ENCODE peak calls at places on chromosomes 2 and 18, in ten cellular contexts. M is uterus, D is upper lobe of right lung, C is right atrium auricular region, W is GM23338, I is right cardiac atrium, F is stomach, Q is hepatocyte, R is astrocyte of the cerebellum, K is fibroblast of lung. J is an unnamed sample.

GRCh38 chr2:127025357-127026062 is 81.4 kb downstream of the BIN1 start:
- DNase-seq in M (peak; percentile 70), D (peak; percentile 91), C (peak; percentile 87), W (peak; percentile 90), I (peak; percentile 77), F (peak; percentile 55), Q (peak; percentile 83), R (peak; percentile 37), K (peak; percentile 83), J (peak; percentile 24)

GRCh38 chr2:15665067-15665942 is 73.6 kb downstream of the DDX1 start:
- DNase-seq in M (no peak), D (no peak), C (no peak), W (peak; percentile 39), I (no peak), F (no peak), Q (peak; percentile 47), R (no peak), K (no peak), J (no peak)

GRCh38 chr2:97996679-97997078 is 931 bp upstream of the TMEM131 start:
- DNase-seq in M (peak; percentile 18), D (peak; percentile 59), C (no peak), W (peak; percentile 4), I (no peak), F (no peak), Q (no peak), R (no peak), K (no peak), J (no peak)

GRCh38 chr18:36544036-36544725 is 246.7 kb downstream of the FHOD3 start:
- DNase-seq in M (no peak), D (no peak), C (no peak), W (no peak), I (no peak), F (no peak), Q (no peak), R (peak; percentile 24), K (no peak), J (no peak)

GRCh38 chr2:70002241-70002896 is 40.9 kb upstream of the ASPRV1 start:
- DNase-seq in M (no peak), D (no peak), C (no peak), W (no peak), I (no peak), F (peak; percentile 23), Q (no peak), R (no peak), K (no peak), J (no peak)

GRCh38 chr2:109258905-109259540 is 130.0 kb downstream of the SH3RF3 start:
- DNase-seq in M (peak; percentile 8), D (peak; percentile 45), C (no peak), W (no peak), I (no peak), F (no peak), Q (no peak), R (no peak), K (no peak), J (no peak)

GRCh38 chr2:126652323-126652891 is 3.6 kb upstream of the GYPC start:
- DNase-seq in M (no peak), D (no peak), C (no peak), W (no peak), I (no peak), F (no peak), Q (no peak), R (no peak), K (no peak), J (no peak)

GRCh38 chr2:197176457-197176964 is 134.1 kb downstream of the ANKRD44 start:
- DNase-seq in M (no peak), D (no peak), C (no peak), W (no peak), I (no peak), F (no peak), Q (no peak), R (no peak), K (no peak), J (no peak)

GRCh38 chr2:120344214-120344990 is 1.5 kb upstream of the INHBB start:
- DNase-seq in M (no peak), D (no peak), C (no peak), W (peak; percentile 40), I (peak; percentile 50), F (no peak), Q (peak; percentile 70), R (no peak), K (no peak), J (no peak)

GRCh38 chr2:120624056-120624737 is 111.5 kb upstream of the GLI2 start:
- DNase-seq in M (no peak), D (peak; percentile 50), C (no peak), W (no peak), I (no peak), F (no peak), Q (no peak), R (no peak), K (no peak), J (no peak)

GRCh38 chr2:60079562-60079961 is 473.9 kb downstream of the BCL11A start:
- DNase-seq in M (no peak), D (no peak), C (no peak), W (no peak), I (no peak), F (no peak), Q (no peak), R (no peak), K (no peak), J (no peak)

GRCh38 chr2:3618367-3618766 is 23.5 kb downstream of the COLEC11 start:
- DNase-seq in M (no peak), D (no peak), C (no peak), W (no peak), I (no peak), F (no peak), Q (no peak), R (no peak), K (no peak), J (no peak)

GRCh38 chr2:58376592-58376991 is 135.5 kb upstream of the FANCL start:
- DNase-seq in M (no peak), D (no peak), C (no peak), W (no peak), I (no peak), F (no peak), Q (no peak), R (no peak), K (no peak), J (no peak)

GRCh38 chr2:204492417-204492816 is 52.9 kb upstream of the PARD3B start:
- DNase-seq in M (no peak), D (no peak), C (no peak), W (no peak), I (no peak), F (no peak), Q (no peak), R (no peak), K (no peak), J (no peak)

GRCh38 chr18:50696929-50697328 is 122.9 kb downstream of the MRO start:
- DNase-seq in M (no peak), D (no peak), C (no peak), W (peak; percentile 13), I (no peak), F (no peak), Q (no peak), R (no peak), K (no peak), J (no peak)

GRCh38 chr2:234243871-234244565 is 193.5 kb downstream of the SPP2 start:
- DNase-seq in M (no peak), D (no peak), C (no peak), W (no peak), I (no peak), F (no peak), Q (no peak), R (peak; percentile 53), K (peak; percentile 38), J (no peak)

GRCh38 chr2:144354953-144355352 is 165.0 kb downstream of the ZEB2 start:
- DNase-seq in M (no peak), D (no peak), C (no peak), W (no peak), I (no peak), F (no peak), Q (no peak), R (no peak), K (peak; percentile 65), J (no peak)

DNA sequence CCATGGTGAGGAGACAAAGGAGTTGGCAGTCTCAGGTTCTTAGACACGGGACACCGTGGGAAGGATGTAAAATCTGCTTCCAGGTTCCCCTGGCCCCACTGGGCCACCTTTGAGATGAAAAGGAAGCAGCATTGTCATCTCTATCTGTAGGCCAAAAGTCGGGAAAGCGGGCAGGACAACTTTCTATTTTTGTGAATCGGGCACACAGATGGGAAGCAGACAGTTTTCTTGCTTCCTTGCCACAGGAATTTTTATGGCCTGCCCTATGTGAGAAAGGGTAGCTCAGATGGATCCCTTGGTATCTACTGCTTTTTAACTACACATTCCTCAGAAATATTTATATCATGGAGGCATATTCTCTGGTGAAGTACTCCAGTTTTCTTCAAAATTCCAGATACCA is 735.6 kb downstream of the CBLN2 start:
- DNase-seq in M (no peak), D (no peak), C (no peak), W (no peak), I (no peak), F (no peak), Q (no peak), R (no peak), K (no peak), J (no peak)
- H3K4me3 ChIP-seq in M (no peak overlapping the region), D (no peak overlapping the region), C (no peak overlapping the region), W (no peak overlapping the region), I (no peak overlapping the region), F (no peak overlapping the region), Q (no peak overlapping the region), R (no peak overlapping the region), K (no peak overlapping the region), J (no peak overlapping the region)

GRCh38 chr2:83051538-83052192 is 1407.4 kb downstream of the SUCLG1 start:
- DNase-seq in M (no peak), D (no peak), C (no peak), W (no peak), I (no peak), F (no peak), Q (no peak), R (no peak), K (no peak), J (no peak)
- H3K4me3 ChIP-seq in M (no peak overlapping the region), D (no peak overlapping the region), C (no peak overlapping the region), W (no peak overlapping the region), I (no peak overlapping the region), F (no peak overlapping the region), Q (no peak overlapping the region), R (no peak overlapping the region), K (no peak overlapping the region), J (no peak overlapping the region)

GRCh38 chr2:209771474-209772292 is at the start of gene UNC80:
- DNase-seq in M (no peak), D (peak; percentile 81), C (no peak), W (peak; percentile 88), I (peak; percentile 58), F (peak; percentile 62), Q (peak; percentile 91), R (peak; percentile 46), K (peak; percentile 59), J (no peak)
- H3K4me3 ChIP-seq in M (no peak within 1 kb of the TSS), D (no peak within 1 kb of the TSS), C (no peak within 1 kb of the TSS), W (peak within 1 kb of the TSS; percentile 63), I (peak within 1 kb of the TSS; percentile 43), F (peak within 1 kb of the TSS; percentile 42), Q (peak within 1 kb of the TSS; percentile 29), R (peak within 1 kb of the TSS; percentile 48), K (no peak within 1 kb of the TSS), J (peak within 1 kb of the TSS; percentile 40)

DNA sequence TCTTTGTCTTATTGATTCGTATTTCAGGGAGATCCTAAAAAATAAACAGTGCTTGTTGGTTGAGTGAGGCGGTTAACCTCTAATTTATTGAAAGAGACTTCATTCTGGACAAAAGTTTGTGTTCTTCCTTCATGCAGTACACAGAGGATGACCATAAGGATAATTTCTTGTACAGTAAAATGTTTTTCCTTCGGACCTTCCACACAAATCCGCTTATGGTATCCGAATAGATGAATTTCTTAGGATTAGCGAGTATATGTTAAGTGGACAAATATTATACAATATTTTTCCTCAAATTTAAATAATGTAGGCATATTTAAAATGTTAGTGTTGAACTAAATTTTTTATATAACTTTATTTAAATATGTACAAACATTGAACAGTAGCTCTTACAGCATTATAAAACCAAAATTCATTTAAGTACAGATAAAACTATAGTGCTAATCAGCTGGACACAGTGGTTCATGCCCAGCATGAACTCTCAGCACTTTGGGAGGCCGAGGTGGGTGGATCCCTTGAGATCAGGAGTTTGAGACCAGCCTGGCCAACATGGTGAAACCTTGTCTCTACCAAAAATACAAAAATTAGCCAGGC is 84.4 kb downstream of the LPIN1 start:
- DNase-seq in M (no peak), D (no peak), C (no peak), W (no peak), I (no peak), F (no peak), Q (no peak), R (no peak), K (no peak), J (no peak)
- H3K4me3 ChIP-seq in M (peak overlapping the region; percentile 11), D (peak overlapping the region; percentile 30), C (no peak overlapping the region), W (peak overlapping the region; percentile 29), I (peak overlapping the region; percentile 34), F (peak overlapping the region; percentile 31), Q (peak overlapping the region; percentile 33), R (no peak overlapping the region), K (peak overlapping the region; percentile 22), J (peak overlapping the region; percentile 16)

J was measured in AG04449.